ENCODE peak calls at places on chromosomes 6 and 20, in seven cellular contexts. One of them, this sample, is unnamed.

GRCh38 chr6:29943053-29943966 is 978 bp downstream of the HLA-A start:
- DNase-seq in mesendoderm: no peak
- DNase-seq in amygdala: no peak
- DNase-seq in type B pancreatic cell: no peak
- DNase-seq in endothelial cell of umbilical vein: peak
- DNase-seq in stimulated activated naive CD8-positive, alpha-beta T cell treated with anti-CD3 and anti-CD28 coated beads, Interleukin-15, Interleukin-2, amounts not matched to agents 100 U/mL and 50 U/mL, for 24 hours: peak
- DNase-seq in astrocyte of the spinal cord: no peak
- DNase-seq in this sample: peak

GRCh38 chr6:30707281-30707850 is 9.7 kb downstream of the MDC1 start:
- DNase-seq in mesendoderm: peak
- DNase-seq in amygdala: no peak
- DNase-seq in type B pancreatic cell: no peak
- DNase-seq in endothelial cell of umbilical vein: no peak
- DNase-seq in stimulated activated naive CD8-positive, alpha-beta T cell treated with anti-CD3 and anti-CD28 coated beads, Interleukin-15, Interleukin-2, amounts not matched to agents 100 U/mL and 50 U/mL, for 24 hours: no peak
- DNase-seq in astrocyte of the spinal cord: no peak
- DNase-seq in this sample: no peak

GRCh38 chr20:19460386-19460785 is 247.9 kb downstream of the SLC24A3 start:
- DNase-seq in mesendoderm: no peak
- DNase-seq in amygdala: no peak
- DNase-seq in type B pancreatic cell: no peak
- DNase-seq in endothelial cell of umbilical vein: no peak
- DNase-seq in stimulated activated naive CD8-positive, alpha-beta T cell treated with anti-CD3 and anti-CD28 coated beads, Interleukin-15, Interleukin-2, amounts not matched to agents 100 U/mL and 50 U/mL, for 24 hours: no peak
- DNase-seq in astrocyte of the spinal cord: peak
- DNase-seq in this sample: no peak

GRCh38 chr6:7881765-7882500 is 28.7 kb downstream of the TXNDC5 start:
- DNase-seq in mesendoderm: peak
- DNase-seq in amygdala: no peak
- DNase-seq in type B pancreatic cell: no peak
- DNase-seq in endothelial cell of umbilical vein: peak
- DNase-seq in stimulated activated naive CD8-positive, alpha-beta T cell treated with anti-CD3 and anti-CD28 coated beads, Interleukin-15, Interleukin-2, amounts not matched to agents 100 U/mL and 50 U/mL, for 24 hours: no peak
- DNase-seq in astrocyte of the spinal cord: no peak
- DNase-seq in this sample: no peak

GRCh38 chr6:100228437-100229424 is 234.7 kb upstream of the MCHR2 start:
- DNase-seq in mesendoderm: peak
- DNase-seq in amygdala: peak
- DNase-seq in type B pancreatic cell: peak
- DNase-seq in endothelial cell of umbilical vein: peak
- DNase-seq in stimulated activated naive CD8-positive, alpha-beta T cell treated with anti-CD3 and anti-CD28 coated beads, Interleukin-15, Interleukin-2, amounts not matched to agents 100 U/mL and 50 U/mL, for 24 hours: peak
- DNase-seq in astrocyte of the spinal cord: peak
- DNase-seq in this sample: peak

GRCh38 chr6:54428437-54428836 is 120.2 kb downstream of the TINAG start:
- DNase-seq in mesendoderm: no peak
- DNase-seq in amygdala: no peak
- DNase-seq in type B pancreatic cell: no peak
- DNase-seq in endothelial cell of umbilical vein: no peak
- DNase-seq in stimulated activated naive CD8-positive, alpha-beta T cell treated with anti-CD3 and anti-CD28 coated beads, Interleukin-15, Interleukin-2, amounts not matched to agents 100 U/mL and 50 U/mL, for 24 hours: no peak
- DNase-seq in astrocyte of the spinal cord: no peak
- DNase-seq in this sample: no peak

GRCh38 chr6:157823523-157824370 is 701 bp downstream of the SNX9 start:
- DNase-seq in mesendoderm: peak
- DNase-seq in amygdala: peak
- DNase-seq in type B pancreatic cell: no peak
- DNase-seq in endothelial cell of umbilical vein: peak
- DNase-seq in stimulated activated naive CD8-positive, alpha-beta T cell treated with anti-CD3 and anti-CD28 coated beads, Interleukin-15, Interleukin-2, amounts not matched to agents 100 U/mL and 50 U/mL, for 24 hours: peak
- DNase-seq in astrocyte of the spinal cord: peak
- DNase-seq in this sample: peak

GRCh38 chr6:145139451-145139850 is 595.9 kb downstream of the EPM2A start:
- DNase-seq in mesendoderm: no peak
- DNase-seq in amygdala: no peak
- DNase-seq in type B pancreatic cell: no peak
- DNase-seq in endothelial cell of umbilical vein: no peak
- DNase-seq in stimulated activated naive CD8-positive, alpha-beta T cell treated with anti-CD3 and anti-CD28 coated beads, Interleukin-15, Interleukin-2, amounts not matched to agents 100 U/mL and 50 U/mL, for 24 hours: no peak
- DNase-seq in astrocyte of the spinal cord: peak
- DNase-seq in this sample: no peak

GRCh38 chr6:35477028-35477427 is 8.8 kb downstream of the RPL10A start:
- DNase-seq in mesendoderm: no peak
- DNase-seq in amygdala: no peak
- DNase-seq in type B pancreatic cell: no peak
- DNase-seq in endothelial cell of umbilical vein: no peak
- DNase-seq in stimulated activated naive CD8-positive, alpha-beta T cell treated with anti-CD3 and anti-CD28 coated beads, Interleukin-15, Interleukin-2, amounts not matched to agents 100 U/mL and 50 U/mL, for 24 hours: no peak
- DNase-seq in astrocyte of the spinal cord: no peak
- DNase-seq in this sample: no peak

GRCh38 chr6:53168516-53169257 is 20.0 kb upstream of the GCM1 start:
- DNase-seq in mesendoderm: no peak
- DNase-seq in amygdala: no peak
- DNase-seq in type B pancreatic cell: no peak
- DNase-seq in endothelial cell of umbilical vein: no peak
- DNase-seq in stimulated activated naive CD8-positive, alpha-beta T cell treated with anti-CD3 and anti-CD28 coated beads, Interleukin-15, Interleukin-2, amounts not matched to agents 100 U/mL and 50 U/mL, for 24 hours: no peak
- DNase-seq in astrocyte of the spinal cord: peak
- DNase-seq in this sample: no peak

GRCh38 chr6:155693573-155694428 is 238.2 kb upstream of the NOX3 start:
- DNase-seq in mesendoderm: no peak
- DNase-seq in amygdala: no peak
- DNase-seq in type B pancreatic cell: no peak
- DNase-seq in endothelial cell of umbilical vein: no peak
- DNase-seq in stimulated activated naive CD8-positive, alpha-beta T cell treated with anti-CD3 and anti-CD28 coated beads, Interleukin-15, Interleukin-2, amounts not matched to agents 100 U/mL and 50 U/mL, for 24 hours: no peak
- DNase-seq in astrocyte of the spinal cord: no peak
- DNase-seq in this sample: no peak

GRCh38 chr20:14925286-14925685 is 587.9 kb upstream of the FLRT3 start:
- DNase-seq in mesendoderm: no peak
- DNase-seq in amygdala: no peak
- DNase-seq in type B pancreatic cell: no peak
- DNase-seq in endothelial cell of umbilical vein: peak
- DNase-seq in stimulated activated naive CD8-positive, alpha-beta T cell treated with anti-CD3 and anti-CD28 coated beads, Interleukin-15, Interleukin-2, amounts not matched to agents 100 U/mL and 50 U/mL, for 24 hours: no peak
- DNase-seq in astrocyte of the spinal cord: peak
- DNase-seq in this sample: peak

GRCh38 chr20:17935186-17935585 is 33.4 kb downstream of the SNX5 start:
- DNase-seq in mesendoderm: no peak
- DNase-seq in amygdala: no peak
- DNase-seq in type B pancreatic cell: no peak
- DNase-seq in endothelial cell of umbilical vein: no peak
- DNase-seq in stimulated activated naive CD8-positive, alpha-beta T cell treated with anti-CD3 and anti-CD28 coated beads, Interleukin-15, Interleukin-2, amounts not matched to agents 100 U/mL and 50 U/mL, for 24 hours: no peak
- DNase-seq in astrocyte of the spinal cord: no peak
- DNase-seq in this sample: no peak

GRCh38 chr6:36720251-36721141 is 22.9 kb downstream of the RAB44 start:
- DNase-seq in mesendoderm: no peak
- DNase-seq in amygdala: no peak
- DNase-seq in type B pancreatic cell: no peak
- DNase-seq in endothelial cell of umbilical vein: no peak
- DNase-seq in stimulated activated naive CD8-positive, alpha-beta T cell treated with anti-CD3 and anti-CD28 coated beads, Interleukin-15, Interleukin-2, amounts not matched to agents 100 U/mL and 50 U/mL, for 24 hours: no peak
- DNase-seq in astrocyte of the spinal cord: no peak
- DNase-seq in this sample: no peak

GRCh38 chr20:51345601-51346101 is 196.9 kb downstream of the NFATC2 start:
- DNase-seq in mesendoderm: no peak
- DNase-seq in amygdala: no peak
- DNase-seq in type B pancreatic cell: no peak
- DNase-seq in endothelial cell of umbilical vein: peak
- DNase-seq in stimulated activated naive CD8-positive, alpha-beta T cell treated with anti-CD3 and anti-CD28 coated beads, Interleukin-15, Interleukin-2, amounts not matched to agents 100 U/mL and 50 U/mL, for 24 hours: no peak
- DNase-seq in astrocyte of the spinal cord: peak
- DNase-seq in this sample: peak

GRCh38 chr6:110557226-110557625 is 80.8 kb upstream of the SLC22A16 start:
- DNase-seq in mesendoderm: no peak
- DNase-seq in amygdala: peak
- DNase-seq in type B pancreatic cell: no peak
- DNase-seq in endothelial cell of umbilical vein: no peak
- DNase-seq in stimulated activated naive CD8-positive, alpha-beta T cell treated with anti-CD3 and anti-CD28 coated beads, Interleukin-15, Interleukin-2, amounts not matched to agents 100 U/mL and 50 U/mL, for 24 hours: no peak
- DNase-seq in astrocyte of the spinal cord: no peak
- DNase-seq in this sample: no peak

GRCh38 chr6:143823463-143824006 is 19.6 kb upstream of the LTV1 start:
- DNase-seq in mesendoderm: no peak
- DNase-seq in amygdala: no peak
- DNase-seq in type B pancreatic cell: no peak
- DNase-seq in endothelial cell of umbilical vein: peak
- DNase-seq in stimulated activated naive CD8-positive, alpha-beta T cell treated with anti-CD3 and anti-CD28 coated beads, Interleukin-15, Interleukin-2, amounts not matched to agents 100 U/mL and 50 U/mL, for 24 hours: no peak
- DNase-seq in astrocyte of the spinal cord: peak
- DNase-seq in this sample: peak

GRCh38 chr6:158707120-158707519 is 57.3 kb downstream of the SYTL3 start:
- DNase-seq in mesendoderm: peak
- DNase-seq in amygdala: no peak
- DNase-seq in type B pancreatic cell: no peak
- DNase-seq in endothelial cell of umbilical vein: peak
- DNase-seq in stimulated activated naive CD8-positive, alpha-beta T cell treated with anti-CD3 and anti-CD28 coated beads, Interleukin-15, Interleukin-2, amounts not matched to agents 100 U/mL and 50 U/mL, for 24 hours: no peak
- DNase-seq in astrocyte of the spinal cord: peak
- DNase-seq in this sample: peak

GRCh38 chr6:112202639-112203341 is 51.6 kb downstream of the LAMA4 start:
- DNase-seq in mesendoderm: no peak
- DNase-seq in amygdala: no peak
- DNase-seq in type B pancreatic cell: no peak
- DNase-seq in endothelial cell of umbilical vein: peak
- DNase-seq in stimulated activated naive CD8-positive, alpha-beta T cell treated with anti-CD3 and anti-CD28 coated beads, Interleukin-15, Interleukin-2, amounts not matched to agents 100 U/mL and 50 U/mL, for 24 hours: no peak
- DNase-seq in astrocyte of the spinal cord: peak
- DNase-seq in this sample: no peak

GRCh38 chr6:38702471-38703397 is at the start of gene GLO1:
- DNase-seq in mesendoderm: peak
- DNase-seq in amygdala: peak
- DNase-seq in type B pancreatic cell: peak
- DNase-seq in endothelial cell of umbilical vein: peak
- DNase-seq in stimulated activated naive CD8-positive, alpha-beta T cell treated with anti-CD3 and anti-CD28 coated beads, Interleukin-15, Interleukin-2, amounts not matched to agents 100 U/mL and 50 U/mL, for 24 hours: peak
- DNase-seq in astrocyte of the spinal cord: peak
- DNase-seq in this sample: peak

GRCh38 chr6:112571886-112572285 is 224.8 kb downstream of the RFPL4B start:
- DNase-seq in mesendoderm: no peak
- DNase-seq in amygdala: no peak
- DNase-seq in type B pancreatic cell: no peak
- DNase-seq in endothelial cell of umbilical vein: no peak
- DNase-seq in stimulated activated naive CD8-positive, alpha-beta T cell treated with anti-CD3 and anti-CD28 coated beads, Interleukin-15, Interleukin-2, amounts not matched to agents 100 U/mL and 50 U/mL, for 24 hours: no peak
- DNase-seq in astrocyte of the spinal cord: peak
- DNase-seq in this sample: no peak

GRCh38 chr6:43724914-43725642 is 37.5 kb upstream of the MRPS18A start:
- DNase-seq in mesendoderm: no peak
- DNase-seq in amygdala: no peak
- DNase-seq in type B pancreatic cell: no peak
- DNase-seq in endothelial cell of umbilical vein: no peak
- DNase-seq in stimulated activated naive CD8-positive, alpha-beta T cell treated with anti-CD3 and anti-CD28 coated beads, Interleukin-15, Interleukin-2, amounts not matched to agents 100 U/mL and 50 U/mL, for 24 hours: peak
- DNase-seq in astrocyte of the spinal cord: peak
- DNase-seq in this sample: no peak

GRCh38 chr20:59308493-59309201 is 8.2 kb downstream of the EDN3 start:
- DNase-seq in mesendoderm: peak
- DNase-seq in amygdala: no peak
- DNase-seq in type B pancreatic cell: no peak
- DNase-seq in endothelial cell of umbilical vein: no peak
- DNase-seq in stimulated activated naive CD8-positive, alpha-beta T cell treated with anti-CD3 and anti-CD28 coated beads, Interleukin-15, Interleukin-2, amounts not matched to agents 100 U/mL and 50 U/mL, for 24 hours: no peak
- DNase-seq in astrocyte of the spinal cord: no peak
- DNase-seq in this sample: no peak

GRCh38 chr20:3080939-3081388 is 3.6 kb downstream of the AVP start:
- DNase-seq in mesendoderm: no peak
- DNase-seq in amygdala: peak
- DNase-seq in type B pancreatic cell: no peak
- DNase-seq in endothelial cell of umbilical vein: peak
- DNase-seq in stimulated activated naive CD8-positive, alpha-beta T cell treated with anti-CD3 and anti-CD28 coated beads, Interleukin-15, Interleukin-2, amounts not matched to agents 100 U/mL and 50 U/mL, for 24 hours: no peak
- DNase-seq in astrocyte of the spinal cord: no peak
- DNase-seq in this sample: peak

GRCh38 chr6:138769102-138769676 is 4.4 kb upstream of the CCDC28A start:
- DNase-seq in mesendoderm: no peak
- DNase-seq in amygdala: no peak
- DNase-seq in type B pancreatic cell: no peak
- DNase-seq in endothelial cell of umbilical vein: peak
- DNase-seq in stimulated activated naive CD8-positive, alpha-beta T cell treated with anti-CD3 and anti-CD28 coated beads, Interleukin-15, Interleukin-2, amounts not matched to agents 100 U/mL and 50 U/mL, for 24 hours: no peak
- DNase-seq in astrocyte of the spinal cord: no peak
- DNase-seq in this sample: peak

GRCh38 chr6:28115799-28116198 is 8.6 kb upstream of the ZSCAN16 start:
- DNase-seq in mesendoderm: no peak
- DNase-seq in amygdala: no peak
- DNase-seq in type B pancreatic cell: no peak
- DNase-seq in endothelial cell of umbilical vein: no peak
- DNase-seq in stimulated activated naive CD8-positive, alpha-beta T cell treated with anti-CD3 and anti-CD28 coated beads, Interleukin-15, Interleukin-2, amounts not matched to agents 100 U/mL and 50 U/mL, for 24 hours: no peak
- DNase-seq in astrocyte of the spinal cord: no peak
- DNase-seq in this sample: no peak

GRCh38 chr6:167162591-167162990 is 4.8 kb upstream of the GPR31 start:
- DNase-seq in mesendoderm: peak
- DNase-seq in amygdala: no peak
- DNase-seq in type B pancreatic cell: no peak
- DNase-seq in endothelial cell of umbilical vein: no peak
- DNase-seq in stimulated activated naive CD8-positive, alpha-beta T cell treated with anti-CD3 and anti-CD28 coated beads, Interleukin-15, Interleukin-2, amounts not matched to agents 100 U/mL and 50 U/mL, for 24 hours: no peak
- DNase-seq in astrocyte of the spinal cord: no peak
- DNase-seq in this sample: no peak

GRCh38 chr6:139981810-139982550 is 607.5 kb upstream of the CITED2 start:
- DNase-seq in mesendoderm: peak
- DNase-seq in amygdala: no peak
- DNase-seq in type B pancreatic cell: no peak
- DNase-seq in endothelial cell of umbilical vein: peak
- DNase-seq in stimulated activated naive CD8-positive, alpha-beta T cell treated with anti-CD3 and anti-CD28 coated beads, Interleukin-15, Interleukin-2, amounts not matched to agents 100 U/mL and 50 U/mL, for 24 hours: no peak
- DNase-seq in astrocyte of the spinal cord: peak
- DNase-seq in this sample: peak

GRCh38 chr6:113763883-113764282 is 93.3 kb upstream of the MARCKS start:
- DNase-seq in mesendoderm: peak
- DNase-seq in amygdala: no peak
- DNase-seq in type B pancreatic cell: no peak
- DNase-seq in endothelial cell of umbilical vein: peak
- DNase-seq in stimulated activated naive CD8-positive, alpha-beta T cell treated with anti-CD3 and anti-CD28 coated beads, Interleukin-15, Interleukin-2, amounts not matched to agents 100 U/mL and 50 U/mL, for 24 hours: no peak
- DNase-seq in astrocyte of the spinal cord: peak
- DNase-seq in this sample: peak

GRCh38 chr20:57616143-57616951 is 3.9 kb downstream of the ZBP1 start:
- DNase-seq in mesendoderm: no peak
- DNase-seq in amygdala: no peak
- DNase-seq in type B pancreatic cell: peak
- DNase-seq in endothelial cell of umbilical vein: no peak
- DNase-seq in stimulated activated naive CD8-positive, alpha-beta T cell treated with anti-CD3 and anti-CD28 coated beads, Interleukin-15, Interleukin-2, amounts not matched to agents 100 U/mL and 50 U/mL, for 24 hours: no peak
- DNase-seq in astrocyte of the spinal cord: no peak
- DNase-seq in this sample: no peak

GRCh38 chr6:21648475-21649050 is 55.0 kb downstream of the SOX4 start:
- DNase-seq in mesendoderm: peak
- DNase-seq in amygdala: no peak
- DNase-seq in type B pancreatic cell: no peak
- DNase-seq in endothelial cell of umbilical vein: no peak
- DNase-seq in stimulated activated naive CD8-positive, alpha-beta T cell treated with anti-CD3 and anti-CD28 coated beads, Interleukin-15, Interleukin-2, amounts not matched to agents 100 U/mL and 50 U/mL, for 24 hours: no peak
- DNase-seq in astrocyte of the spinal cord: no peak
- DNase-seq in this sample: no peak

GRCh38 chr6:125636671-125637070 is 112.8 kb upstream of the HEY2 start:
- DNase-seq in mesendoderm: peak
- DNase-seq in amygdala: no peak
- DNase-seq in type B pancreatic cell: no peak
- DNase-seq in endothelial cell of umbilical vein: no peak
- DNase-seq in stimulated activated naive CD8-positive, alpha-beta T cell treated with anti-CD3 and anti-CD28 coated beads, Interleukin-15, Interleukin-2, amounts not matched to agents 100 U/mL and 50 U/mL, for 24 hours: no peak
- DNase-seq in astrocyte of the spinal cord: no peak
- DNase-seq in this sample: no peak

GRCh38 chr6:99613705-99614429 is 7.2 kb downstream of the PRDM13 start:
- DNase-seq in mesendoderm: peak
- DNase-seq in amygdala: no peak
- DNase-seq in type B pancreatic cell: no peak
- DNase-seq in endothelial cell of umbilical vein: no peak
- DNase-seq in stimulated activated naive CD8-positive, alpha-beta T cell treated with anti-CD3 and anti-CD28 coated beads, Interleukin-15, Interleukin-2, amounts not matched to agents 100 U/mL and 50 U/mL, for 24 hours: peak
- DNase-seq in astrocyte of the spinal cord: no peak
- DNase-seq in this sample: no peak

GRCh38 chr20:60009318-60009717 is 51.1 kb downstream of the CDH26 start:
- DNase-seq in mesendoderm: no peak
- DNase-seq in amygdala: no peak
- DNase-seq in type B pancreatic cell: no peak
- DNase-seq in endothelial cell of umbilical vein: no peak
- DNase-seq in stimulated activated naive CD8-positive, alpha-beta T cell treated with anti-CD3 and anti-CD28 coated beads, Interleukin-15, Interleukin-2, amounts not matched to agents 100 U/mL and 50 U/mL, for 24 hours: no peak
- DNase-seq in astrocyte of the spinal cord: no peak
- DNase-seq in this sample: no peak

GRCh38 chr20:50837532-50838321 is 42.9 kb downstream of the BCAS4 start:
- DNase-seq in mesendoderm: no peak
- DNase-seq in amygdala: no peak
- DNase-seq in type B pancreatic cell: no peak
- DNase-seq in endothelial cell of umbilical vein: no peak
- DNase-seq in stimulated activated naive CD8-positive, alpha-beta T cell treated with anti-CD3 and anti-CD28 coated beads, Interleukin-15, Interleukin-2, amounts not matched to agents 100 U/mL and 50 U/mL, for 24 hours: no peak
- DNase-seq in astrocyte of the spinal cord: peak
- DNase-seq in this sample: no peak

GRCh38 chr20:1301031-1301529 is 27.9 kb downstream of the SDCBP2 start:
- DNase-seq in mesendoderm: peak
- DNase-seq in amygdala: no peak
- DNase-seq in type B pancreatic cell: no peak
- DNase-seq in endothelial cell of umbilical vein: peak
- DNase-seq in stimulated activated naive CD8-positive, alpha-beta T cell treated with anti-CD3 and anti-CD28 coated beads, Interleukin-15, Interleukin-2, amounts not matched to agents 100 U/mL and 50 U/mL, for 24 hours: peak
- DNase-seq in astrocyte of the spinal cord: peak
- DNase-seq in this sample: peak

GRCh38 chr6:78505178-78505577 is 362.2 kb upstream of the IRAK1BP1 start:
- DNase-seq in mesendoderm: no peak
- DNase-seq in amygdala: no peak
- DNase-seq in type B pancreatic cell: no peak
- DNase-seq in endothelial cell of umbilical vein: no peak
- DNase-seq in stimulated activated naive CD8-positive, alpha-beta T cell treated with anti-CD3 and anti-CD28 coated beads, Interleukin-15, Interleukin-2, amounts not matched to agents 100 U/mL and 50 U/mL, for 24 hours: no peak
- DNase-seq in astrocyte of the spinal cord: no peak
- DNase-seq in this sample: no peak

GRCh38 chr6:41427642-41428401 is 92.4 kb downstream of the NCR2 start:
- DNase-seq in mesendoderm: peak
- DNase-seq in amygdala: peak
- DNase-seq in type B pancreatic cell: no peak
- DNase-seq in endothelial cell of umbilical vein: no peak
- DNase-seq in stimulated activated naive CD8-positive, alpha-beta T cell treated with anti-CD3 and anti-CD28 coated beads, Interleukin-15, Interleukin-2, amounts not matched to agents 100 U/mL and 50 U/mL, for 24 hours: peak
- DNase-seq in astrocyte of the spinal cord: no peak
- DNase-seq in this sample: peak